ENCODE peak calls at places on chromosomes 6 and 20, in nine cellular contexts. O is tibial nerve, A is sigmoid colon, S is adrenal gland, H is heart left ventricle, Y is IMR-90, M is transverse colon, Q is A549, B is body of pancreas. E is an unnamed sample. For H3K9me3, the result is how much of the 10 kb centered on the place peaks cover.

GRCh38 chr20:34951652-34952051 is 4.0 kb downstream of the GSS start:
- DNase-seq in O (no peak), A (no peak), S (no peak), H (no peak), Y (no peak), M (peak), Q (no peak), B (no peak), E (no peak)

GRCh38 chr6:403659-404655 is 12.4 kb downstream of the IRF4 start:
- DNase-seq in O (no peak), A (no peak), S (no peak), H (no peak), Y (no peak), M (peak), Q (no peak), B (no peak), E (no peak)

GRCh38 chr6:131831392-131831791 is 23.6 kb downstream of the ENPP1 start:
- DNase-seq in O (no peak), A (no peak), S (no peak), H (no peak), Y (peak), M (no peak), Q (no peak), B (no peak), E (no peak)

GRCh38 chr6:33771342-33772113 is 17.4 kb downstream of the LEMD2 start:
- DNase-seq in O (peak), A (peak), S (peak), H (peak), Y (peak), M (peak), Q (peak), B (peak), E (peak)

GRCh38 chr20:34971038-34971872 is 15.6 kb downstream of the MYH7B start:
- DNase-seq in O (no peak), A (no peak), S (no peak), H (no peak), Y (no peak), M (no peak), Q (no peak), B (no peak), E (no peak)

GRCh38 chr6:69812746-69813427 is 16.1 kb upstream of the LMBRD1 start:
- DNase-seq in O (no peak), A (no peak), S (no peak), H (no peak), Y (no peak), M (no peak), Q (no peak), B (no peak), E (no peak)

GRCh38 chr20:3106658-3107463 is 22.3 kb upstream of the AVP start:
- DNase-seq in O (no peak), A (no peak), S (no peak), H (no peak), Y (no peak), M (no peak), Q (no peak), B (no peak), E (no peak)

GRCh38 chr6:18405477-18406293 is 18.5 kb downstream of the RNF144B start:
- DNase-seq in O (no peak), A (no peak), S (no peak), H (no peak), Y (peak), M (no peak), Q (peak), B (no peak), E (no peak)

GRCh38 chr6:79384845-79385244 is 150.4 kb upstream of the HMGN3 start:
- DNase-seq in O (no peak), A (no peak), S (no peak), H (no peak), Y (no peak), M (no peak), Q (no peak), B (peak), E (no peak)

GRCh38 chr6:44116643-44117382 is 10.4 kb downstream of the MRPL14 start:
- DNase-seq in O (no peak), A (no peak), S (no peak), H (no peak), Y (peak), M (no peak), Q (no peak), B (no peak), E (no peak)

GRCh38 chr6:71982385-71982784 is 96.0 kb downstream of the RIMS1 start:
- DNase-seq in O (no peak), A (no peak), S (no peak), H (no peak), Y (peak), M (no peak), Q (no peak), B (no peak), E (no peak)

GRCh38 chr6:167824591-167825041 is 2.1 kb upstream of the AFDN start:
- DNase-seq in O (no peak), A (peak), S (no peak), H (no peak), Y (peak), M (no peak), Q (no peak), B (no peak), E (no peak)

GRCh38 chr20:53580376-53581111 is 13.1 kb downstream of the ZNF217 start:
- DNase-seq in O (no peak), A (no peak), S (no peak), H (no peak), Y (no peak), M (no peak), Q (no peak), B (no peak), E (no peak)

GRCh38 chr6:53418288-53418687 is 69.5 kb upstream of the ELOVL5 start:
- DNase-seq in O (no peak), A (no peak), S (no peak), H (no peak), Y (no peak), M (no peak), Q (no peak), B (no peak), E (no peak)

GRCh38 chr6:1387632-1388031 is 1.7 kb upstream of the FOXF2 start:
- DNase-seq in O (no peak), A (no peak), S (no peak), H (no peak), Y (no peak), M (no peak), Q (no peak), B (no peak), E (no peak)

GRCh38 chr6:44073612-44074382 is 53.5 kb downstream of the MRPL14 start:
- DNase-seq in O (no peak), A (peak), S (no peak), H (no peak), Y (no peak), M (no peak), Q (no peak), B (no peak), E (no peak)

GRCh38 chr6:48136856-48137255 is 25.9 kb upstream of the PTCHD4 start:
- DNase-seq in O (no peak), A (no peak), S (no peak), H (no peak), Y (no peak), M (no peak), Q (no peak), B (no peak), E (no peak)

GRCh38 chr6:150777731-150778130 is 87.8 kb upstream of the MTHFD1L start:
- DNase-seq in O (no peak), A (no peak), S (no peak), H (no peak), Y (no peak), M (no peak), Q (no peak), B (no peak), E (no peak)

GRCh38 chr20:51750037-51750769 is 18.0 kb downstream of the ATP9A start:
- DNase-seq in O (peak), A (peak), S (peak), H (peak), Y (peak), M (peak), Q (peak), B (peak), E (peak)

GRCh38 chr6:130473886-130474285 is 108.1 kb downstream of the TMEM200A start:
- DNase-seq in O (no peak), A (no peak), S (no peak), H (no peak), Y (peak), M (no peak), Q (no peak), B (no peak), E (no peak)

GRCh38 chr6:107614828-107615227 is 124.9 kb downstream of the SOBP start:
- DNase-seq in O (no peak), A (no peak), S (no peak), H (no peak), Y (no peak), M (no peak), Q (no peak), B (no peak), E (no peak)

GRCh38 chr6:36924131-36924530 is 30.4 kb upstream of the PI16 start:
- DNase-seq in O (no peak), A (no peak), S (no peak), H (no peak), Y (peak), M (no peak), Q (no peak), B (no peak), E (no peak)

GRCh38 chr20:59771506-59772372 is 161.7 kb downstream of the SYCP2 start:
- DNase-seq in O (no peak), A (peak), S (no peak), H (no peak), Y (no peak), M (no peak), Q (no peak), B (no peak), E (no peak)

GRCh38 chr6:100103936-100104335 is 109.9 kb upstream of the MCHR2 start:
- DNase-seq in O (no peak), A (no peak), S (no peak), H (no peak), Y (peak), M (no peak), Q (no peak), B (no peak), E (no peak)

GRCh38 chr6:37006793-37007339 is 1.4 kb downstream of the FGD2 start:
- DNase-seq in O (no peak), A (no peak), S (no peak), H (no peak), Y (peak), M (no peak), Q (no peak), B (no peak), E (no peak)

GRCh38 chr6:12605888-12606345 is 110.7 kb upstream of the PHACTR1 start:
- DNase-seq in O (peak), A (no peak), S (peak), H (peak), Y (peak), M (peak), Q (peak), B (peak), E (no peak)

GRCh38 chr6:34560366-34561226 is 4.5 kb upstream of the SPDEF start:
- DNase-seq in O (no peak), A (no peak), S (no peak), H (no peak), Y (peak), M (no peak), Q (no peak), B (no peak), E (no peak)

GRCh38 chr6:72286911-72287311 is 335.0 kb upstream of the KCNQ5 start:
- DNase-seq in O (no peak), A (no peak), S (no peak), H (no peak), Y (peak), M (no peak), Q (no peak), B (no peak), E (no peak)

GRCh38 chr6:11218077-11218392 is 14.4 kb downstream of the NEDD9 start:
- DNase-seq in O (no peak), A (no peak), S (no peak), H (no peak), Y (no peak), M (no peak), Q (no peak), B (no peak), E (no peak)

GRCh38 chr20:49956689-49957443 is 20.7 kb downstream of the RNF114 start:
- DNase-seq in O (no peak), A (peak), S (peak), H (no peak), Y (no peak), M (no peak), Q (no peak), B (no peak), E (no peak)

GRCh38 chr6:21594427-21595264 is 1.1 kb downstream of the SOX4 start:
- DNase-seq in O (peak), A (peak), S (peak), H (peak), Y (peak), M (peak), Q (peak), B (peak), E (peak)

GRCh38 chr6:24778878-24779277 is 4.1 kb downstream of the GMNN start:
- DNase-seq in O (no peak), A (no peak), S (no peak), H (no peak), Y (no peak), M (no peak), Q (no peak), B (no peak), E (no peak)

GRCh38 chr6:24775520-24776058 is 852 bp downstream of the GMNN start:
- DNase-seq in O (no peak), A (no peak), S (peak), H (no peak), Y (peak), M (no peak), Q (no peak), B (peak), E (no peak)

GRCh38 chr6:24778121-24778520 is 3.4 kb downstream of the GMNN start:
- DNase-seq in O (no peak), A (no peak), S (no peak), H (no peak), Y (no peak), M (no peak), Q (no peak), B (no peak), E (no peak)

GRCh38 chr6:24777227-24777626 is 2.5 kb downstream of the GMNN start:
- DNase-seq in O (no peak), A (no peak), S (no peak), H (no peak), Y (no peak), M (no peak), Q (no peak), B (no peak), E (no peak)

GRCh38 chr6:24774696-24775519 is at the start of gene GMNN:
- DNase-seq in O (peak), A (peak), S (peak), H (peak), Y (peak), M (peak), Q (peak), B (peak), E (peak)
- TF ChIP-seq POLR2A in O (peak), A (peak), S (peak), H (peak), Y (peak), M (peak), Q (peak), B (peak), E (peak)

DNA sequence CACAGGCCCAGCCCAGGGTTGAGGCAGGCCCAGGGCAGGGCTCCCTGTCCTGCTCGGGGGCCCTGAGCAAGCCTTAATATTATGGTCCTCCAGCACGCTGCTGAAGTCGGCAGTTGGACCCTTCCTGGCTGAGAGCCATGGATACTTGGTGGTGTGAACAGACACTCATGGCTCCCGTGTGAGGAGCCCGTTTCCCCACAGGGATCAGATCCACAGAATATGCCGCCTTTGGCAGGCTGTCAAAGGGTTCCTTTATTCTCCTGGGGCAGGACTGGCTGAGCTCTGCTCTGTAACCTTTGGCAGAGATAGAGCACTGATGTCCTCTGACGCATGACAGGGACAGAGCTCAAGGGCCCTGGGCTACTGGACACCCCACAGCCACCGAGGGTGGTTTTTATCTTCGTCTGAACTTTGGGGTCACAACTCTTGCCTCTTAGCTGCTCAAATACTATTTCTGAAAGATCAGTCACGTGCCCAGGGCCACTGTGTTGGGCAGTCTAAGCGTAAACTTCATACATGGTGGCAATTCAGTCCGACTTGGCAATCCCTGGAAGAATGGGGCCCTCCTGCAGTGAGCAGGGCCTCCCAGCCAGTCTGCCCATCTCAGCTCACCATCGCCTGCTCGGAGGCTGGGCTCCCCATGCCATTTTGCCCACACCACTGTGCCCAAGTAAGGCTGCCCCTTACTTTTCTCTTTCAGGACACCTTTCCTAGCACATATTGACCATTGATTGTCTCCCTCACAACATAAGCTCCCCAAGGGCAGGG is 49.1 kb downstream of the TTI1 start:
- DNase-seq in O (no peak), A (no peak), S (peak), H (peak), Y (no peak), M (no peak), Q (no peak), B (no peak), E (no peak)
- H3K27ac ChIP-seq in O (no peak), A (no peak), S (no peak), H (peak), Y (no peak), M (no peak), Q (no peak), B (no peak), E (no peak)

GRCh38 chr6:66161546-66162108 is 454.6 kb upstream of the EYS start:
- DNase-seq in O (no peak), A (no peak), S (no peak), H (no peak), Y (no peak), M (no peak), Q (no peak), B (no peak), E (no peak)
- H3K9me3 ChIP-seq in O (under half), A (under half), S (under half), H (under half), Y (under half), M (under half), Q (under half), B (under half), E (under half)

DNA sequence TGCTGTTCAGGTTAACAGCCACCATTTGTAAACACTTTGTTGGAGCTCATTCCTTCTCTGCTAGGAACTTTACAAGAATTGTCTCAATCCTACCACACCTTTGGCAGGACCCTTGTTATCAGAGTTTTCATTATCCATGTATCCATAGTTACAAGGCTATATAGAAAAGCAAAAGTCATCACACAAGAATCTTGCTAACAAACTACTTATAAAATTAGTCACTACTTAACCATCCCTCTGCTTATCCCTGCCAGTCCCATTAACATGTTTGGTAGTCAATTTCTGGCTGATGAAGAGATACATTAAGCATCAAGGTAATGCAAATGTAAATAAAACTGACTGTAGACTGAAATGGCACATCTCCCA is 10.4 kb downstream of the ZSWIM3 start:
- DNase-seq in O (no peak), A (no peak), S (no peak), H (no peak), Y (peak), M (no peak), Q (no peak), B (no peak), E (no peak)
- TF ChIP-seq POLR2A in O (no peak), A (no peak), S (no peak), H (no peak), Y (no peak), M (no peak), Q (no peak), B (no peak), E (no peak)

DNA sequence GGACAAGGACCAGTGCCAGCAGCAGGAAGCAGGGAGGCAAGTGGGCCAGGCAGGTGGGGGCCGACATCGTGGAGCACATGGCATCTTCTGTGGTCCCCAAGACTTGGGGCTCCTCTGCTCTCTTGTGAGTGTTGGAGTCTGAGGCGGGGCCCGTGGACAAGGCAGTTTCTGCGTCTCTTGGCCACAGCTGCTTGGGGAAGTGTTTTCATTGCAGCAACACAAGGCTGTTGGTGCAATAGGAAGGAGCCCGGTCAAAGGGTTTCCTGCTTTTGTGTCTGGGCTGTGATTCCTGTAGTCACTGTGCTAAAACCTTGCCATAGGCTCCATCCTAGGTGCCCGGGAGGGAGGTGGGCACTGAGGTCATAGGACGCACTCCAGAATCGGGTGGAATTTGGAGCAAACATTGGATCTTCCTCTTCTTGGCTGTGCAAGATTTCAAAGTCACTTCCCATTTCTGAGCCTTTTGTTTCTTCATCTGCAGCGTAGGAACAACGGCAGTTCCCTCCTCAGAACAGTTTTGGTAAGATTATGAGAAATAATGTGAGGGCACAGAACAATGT is at the start of gene SIRPB2:
- DNase-seq in O (peak), A (peak), S (peak), H (peak), Y (no peak), M (peak), Q (no peak), B (peak), E (peak)
- H3K27ac ChIP-seq in O (peak), A (peak), S (peak), H (no peak), Y (no peak), M (peak), Q (no peak), B (peak), E (peak)

GRCh38 chr20:31674895-31675827 is 37.4 kb downstream of the COX4I2 start:
- DNase-seq in O (peak), A (peak), S (peak), H (peak), Y (peak), M (peak), Q (no peak), B (peak), E (peak)
- H3K9me3 ChIP-seq in O (under half), A (under half), S (under half), H (under half), Y (under half), M (under half), Q (under half), B (under half), E (under half)

E was measured in uterus.